ENCODE peak calls at places on chromosomes 11 and 22, in five cellular contexts. R is IMR-90, E is tibial nerve, Z is spleen, K is left ventricle myocardium inferior. G is an unnamed sample.

GRCh38 chr11:45193695-45194094 is 47.3 kb downstream of the PRDM11 start:
- DNase-seq in R (no peak), E (no peak), K (peak; percentile 63), Z (no peak), G (no peak)

GRCh38 chr22:25062378-25063095 is 110.0 kb downstream of the KIAA1671 start:
- DNase-seq in Z (peak; percentile 85), K (no peak), E (no peak), R (no peak), G (peak; percentile 79)

GRCh38 chr11:35593143-35593542 is 25.1 kb upstream of the FJX1 start:
- DNase-seq in R (peak; percentile 83), E (peak; percentile 33), Z (no peak), K (no peak), G (no peak)

GRCh38 chr11:35969089-35970046 is 25.5 kb downstream of the LDLRAD3 start:
- DNase-seq in E (no peak), R (peak; percentile 27), Z (no peak), K (no peak), G (no peak)

GRCh38 chr11:34631737-34632104 is 10.8 kb downstream of the EHF start:
- DNase-seq in Z (no peak), R (no peak), E (no peak), K (no peak), G (no peak)

GRCh38 chr11:58286249-58286648 is 18.2 kb upstream of the OR10W1 start:
- DNase-seq in E (no peak), Z (no peak), K (no peak), R (peak; percentile 60), G (no peak)

GRCh38 chr11:46105902-46106301 is 15.4 kb downstream of the PHF21A start:
- DNase-seq in R (no peak), E (no peak), Z (no peak), K (no peak), G (no peak)

GRCh38 chr11:119482561-119483001 is 59.6 kb upstream of the THY1 start:
- DNase-seq in E (no peak), Z (peak; percentile 54), R (no peak), K (no peak), G (no peak)

GRCh38 chr11:116879789-116880402 is 42.5 kb upstream of the APOA1 start:
- DNase-seq in R (peak; percentile 85), Z (no peak), E (peak; percentile 39), K (no peak), G (no peak)

DNA sequence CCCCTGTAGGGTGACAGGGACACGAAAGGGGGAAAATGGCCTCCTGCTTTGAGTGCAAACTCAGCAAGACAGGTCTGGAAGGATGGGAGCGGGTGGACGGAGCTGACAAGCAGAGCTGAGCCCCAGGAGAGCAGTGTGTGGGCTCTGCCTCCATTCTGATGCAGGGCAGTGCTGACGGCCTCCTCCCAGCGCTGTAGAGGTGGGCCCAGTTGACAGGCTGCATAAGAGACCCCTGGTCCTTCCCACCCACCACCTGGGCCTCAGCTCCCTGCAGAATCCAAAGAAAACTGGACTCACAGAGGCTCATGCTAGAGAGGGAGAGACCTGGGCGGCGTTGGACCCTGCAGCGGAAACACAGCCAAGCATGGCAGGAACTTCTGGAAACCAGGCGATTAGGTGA is 1113.4 kb downstream of the BRD1 start:
- DNase-seq in R (no peak), E (no peak), K (peak; percentile 4), Z (peak; percentile 53), G (no peak)
- H3K9me3 ChIP-seq in R (peaks cover 61% of the 10 kb centered on the region), E (no peaks in the 10 kb centered on the region), K (peaks cover 10% of the 10 kb centered on the region), Z (no peaks in the 10 kb centered on the region), G (no peaks in the 10 kb centered on the region)

GRCh38 chr11:111064118-111064517 is 181.4 kb upstream of the POU2AF2 start:
- DNase-seq in E (no peak), R (peak; percentile 92), Z (no peak), K (no peak), G (no peak)

GRCh38 chr11:111063711-111064110 is 181.8 kb upstream of the POU2AF2 start:
- DNase-seq in E (no peak), K (no peak), Z (no peak), R (peak; percentile 42), G (no peak)

GRCh38 chr11:111067994-111068393 is 177.5 kb upstream of the POU2AF2 start:
- DNase-seq in K (no peak), E (no peak), Z (no peak), R (no peak), G (no peak)

GRCh38 chr11:111066861-111067260 is 178.7 kb upstream of the POU2AF2 start:
- DNase-seq in Z (no peak), R (no peak), E (no peak), K (no peak), G (no peak)

GRCh38 chr11:111069076-111069475 is 176.4 kb upstream of the POU2AF2 start:
- DNase-seq in R (peak; percentile 81), K (no peak), E (no peak), Z (no peak), G (no peak)
- TF ChIP-seq CTCF in R (peak; percentile 62), K (no peak), E (no peak), Z (no peak), G (no peak)

DNA sequence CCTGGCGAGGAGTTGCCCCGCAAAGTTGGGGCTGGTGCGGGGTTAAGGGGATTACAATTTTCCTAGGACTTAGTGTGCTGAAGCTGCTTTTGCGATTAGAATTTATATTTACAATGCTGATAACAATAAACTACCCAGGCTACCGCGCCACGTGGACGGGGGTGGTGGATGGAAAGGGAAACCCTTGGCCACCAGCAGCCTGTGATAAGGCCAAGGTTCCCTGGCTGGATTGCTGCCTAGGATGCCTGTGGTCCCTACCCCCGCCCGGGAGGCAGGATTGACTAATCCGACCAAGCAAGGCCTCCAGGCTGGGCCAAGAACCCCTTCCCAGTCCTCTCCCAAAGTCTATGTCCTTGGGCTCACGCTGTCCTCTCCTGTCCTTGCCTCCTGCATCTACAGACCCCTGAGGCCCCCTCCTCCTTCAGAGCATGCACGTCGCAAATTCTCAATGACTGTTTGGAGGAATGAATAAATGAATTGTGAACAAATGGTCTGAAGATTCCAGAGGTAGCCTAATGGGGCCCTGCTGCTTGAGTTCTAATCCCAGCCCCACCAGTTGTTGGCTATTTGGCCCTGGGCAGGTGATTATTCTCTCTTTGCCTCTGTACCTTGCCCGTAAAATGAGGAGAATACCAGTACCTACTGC is 7.6 kb upstream of the CHKA start:
- DNase-seq in E (no peak), K (peak; percentile 55), R (peak; percentile 70), Z (peak; percentile 85), G (no peak)
- H3K9me3 ChIP-seq in E (no peaks in the 10 kb centered on the region), K (peaks cover 8% of the 10 kb centered on the region), R (peaks cover 8% of the 10 kb centered on the region), Z (peaks cover 4% of the 10 kb centered on the region), G (no peaks in the 10 kb centered on the region)

DNA sequence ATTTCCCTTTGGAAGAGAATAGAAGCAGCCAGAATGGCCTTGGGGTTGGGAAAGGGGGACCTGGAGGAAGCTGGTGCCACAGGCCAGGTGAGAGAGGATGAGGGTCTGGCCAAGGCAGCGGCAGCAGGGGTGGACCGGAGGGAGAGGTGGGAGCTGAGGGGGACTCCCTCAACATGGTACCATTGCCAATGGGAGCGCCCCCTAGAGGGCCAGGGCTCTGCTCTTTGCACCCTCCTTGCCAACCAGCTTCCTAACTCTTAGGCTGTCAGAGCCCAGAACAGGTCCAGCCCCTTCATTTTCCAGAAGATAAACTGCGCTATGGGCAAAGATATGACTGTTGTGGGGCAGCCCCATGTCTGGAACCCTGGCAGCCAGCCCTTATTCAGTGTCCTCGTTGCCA is 185.0 kb downstream of the GRIK4 start:
- DNase-seq in K (no peak), Z (no peak), E (no peak), R (no peak), G (no peak)
- TF ChIP-seq CTCF in K (no peak), Z (no peak), E (no peak), R (no peak), G (no peak)

G was measured in CD4-positive, alpha-beta T cell.